ENCODE peak calls at places on chromosomes 2 and 18, in nine cellular contexts. F is DND-41; Q is endodermal cell; U is stomach; K is upper lobe of right lung; N is K562; V is thoracic aorta; O is CD8-positive, alpha-beta T cell; A is pancreas. B is an unnamed sample.

GRCh38 chr2:10489842-10490555 is 41.9 kb upstream of the ODC1 start:
- DNase-seq in A (no peak), U (peak; percentile 10), N (no peak), K (no peak), O (no peak), F (no peak), V (no peak), Q (no peak), B (no peak)

GRCh38 chr2:232535761-232536530 is 3.5 kb upstream of the CHRNG start:
- DNase-seq in K (no peak), Q (no peak), N (no peak), U (no peak), O (no peak), A (no peak), V (no peak), F (no peak), B (no peak)

GRCh38 chr2:205714058-205714776 is 31.9 kb downstream of the NRP2 start:
- DNase-seq in N (no peak), K (no peak), O (no peak), Q (no peak), U (no peak), F (no peak), V (no peak), A (no peak), B (no peak)

GRCh38 chr2:196404276-196404675 is 232.9 kb upstream of the STK17B start:
- DNase-seq in O (no peak), Q (no peak), N (no peak), A (no peak), F (no peak), U (no peak), V (no peak), K (no peak), B (no peak)

GRCh38 chr2:46461716-46462171 is 17.6 kb upstream of the TMEM247 start:
- DNase-seq in V (no peak), O (no peak), K (no peak), U (no peak), N (no peak), Q (no peak), A (no peak), F (no peak), B (peak; percentile 16)

GRCh38 chr2:43099797-43100196 is 126.6 kb downstream of the ZFP36L2 start:
- DNase-seq in U (no peak), Q (no peak), F (no peak), K (no peak), V (no peak), O (no peak), A (no peak), N (no peak), B (no peak)

GRCh38 chr2:20509766-20510490 is 63.1 kb downstream of the RHOB start:
- DNase-seq in V (no peak), N (peak; percentile 63), U (peak; percentile 71), F (no peak), K (peak; percentile 86), Q (peak; percentile 93), O (no peak), A (no peak), B (peak; percentile 82)

GRCh38 chr2:182463760-182464159 is 36.9 kb upstream of the PDE1A start:
- DNase-seq in U (no peak), N (no peak), V (no peak), O (no peak), A (no peak), K (no peak), Q (no peak), F (no peak), B (no peak)

GRCh38 chr2:112204411-112204810 is 50.4 kb downstream of the ZC3H8 start:
- DNase-seq in F (no peak), U (no peak), Q (no peak), O (no peak), K (no peak), A (no peak), V (no peak), N (peak; percentile 12), B (no peak)

GRCh38 chr2:30217644-30218361 is 13.5 kb upstream of the LBH start:
- DNase-seq in F (no peak), A (peak; percentile 94), N (no peak), Q (peak; percentile 77), U (peak; percentile 93), O (no peak), V (no peak), K (peak; percentile 77), B (peak; percentile 85)

GRCh38 chr18:2979027-2979570 is 33.8 kb downstream of the LPIN2 start:
- DNase-seq in U (no peak), A (peak; percentile 35), O (no peak), F (no peak), Q (no peak), K (no peak), V (no peak), N (no peak), B (no peak)

GRCh38 chr2:234095301-234095700 is 44.8 kb downstream of the SPP2 start:
- DNase-seq in U (no peak), V (no peak), A (no peak), O (no peak), N (no peak), K (no peak), Q (no peak), F (no peak), B (no peak)

GRCh38 chr2:163800889-163801498 is 65.2 kb upstream of the FIGN start:
- DNase-seq in Q (peak; percentile 56), F (no peak), O (no peak), U (no peak), A (peak; percentile 14), K (no peak), N (no peak), V (no peak), B (no peak)

GRCh38 chr2:8642332-8643078 is 39.4 kb upstream of the ID2 start:
- DNase-seq in U (no peak), N (no peak), V (no peak), F (no peak), Q (no peak), O (no peak), K (no peak), A (no peak), B (no peak)

GRCh38 chr2:96260404-96261260 is 5.2 kb downstream of the TMEM127 start:
- DNase-seq in F (peak; percentile 34), O (no peak), A (peak; percentile 90), K (peak; percentile 75), N (peak; percentile 75), U (peak; percentile 70), V (peak; percentile 71), Q (peak; percentile 91), B (peak; percentile 75)

GRCh38 chr2:188892632-188893031 is 81.5 kb upstream of the COL3A1 start:
- DNase-seq in K (no peak), N (no peak), Q (no peak), U (no peak), A (no peak), V (no peak), O (no peak), F (no peak), B (no peak)

GRCh38 chr2:119488245-119489182 is 35.8 kb downstream of the SCTR start:
- DNase-seq in K (peak; percentile 76), Q (peak; percentile 78), F (no peak), U (peak; percentile 71), O (no peak), A (peak; percentile 65), N (no peak), V (no peak), B (no peak)
- H3K4me1 ChIP-seq in K (peaks cover 45% of the 10 kb centered on the region), Q (peaks cover 29% of the 10 kb centered on the region), F (no peaks in the 10 kb centered on the region), U (peaks cover 74% of the 10 kb centered on the region), O (no peaks in the 10 kb centered on the region), A (peaks cover 84% of the 10 kb centered on the region), N (no peaks in the 10 kb centered on the region), V (peaks cover 67% of the 10 kb centered on the region), B (peaks cover 10% of the 10 kb centered on the region)

GRCh38 chr2:216589779-216590178 is 43.4 kb upstream of the IGFBP2 start:
- DNase-seq in F (no peak), K (no peak), V (no peak), O (no peak), A (no peak), N (no peak), Q (no peak), U (no peak), B (no peak)

GRCh38 chr2:216588771-216589363 is 44.4 kb upstream of the IGFBP2 start:
- DNase-seq in U (no peak), O (no peak), K (no peak), A (no peak), F (no peak), V (no peak), Q (no peak), N (no peak), B (no peak)

GRCh38 chr2:216594081-216594480 is 39.1 kb upstream of the IGFBP2 start:
- DNase-seq in U (no peak), O (no peak), N (no peak), Q (no peak), K (no peak), A (no peak), V (no peak), F (no peak), B (no peak)

GRCh38 chr2:216591480-216591879 is 41.7 kb upstream of the IGFBP2 start:
- DNase-seq in N (no peak), V (no peak), U (no peak), A (no peak), O (no peak), Q (no peak), F (no peak), K (no peak), B (no peak)

GRCh38 chr2:216590780-216591179 is 42.4 kb upstream of the IGFBP2 start:
- DNase-seq in V (no peak), F (no peak), U (no peak), O (no peak), K (no peak), A (peak; percentile 51), N (no peak), Q (peak; percentile 68), B (no peak)
- TF ChIP-seq CTCF in V (no peak), F (no peak), U (no peak), O (no peak), K (no peak), A (no peak), N (no peak), Q (peak; percentile 59), B (no peak)

DNA sequence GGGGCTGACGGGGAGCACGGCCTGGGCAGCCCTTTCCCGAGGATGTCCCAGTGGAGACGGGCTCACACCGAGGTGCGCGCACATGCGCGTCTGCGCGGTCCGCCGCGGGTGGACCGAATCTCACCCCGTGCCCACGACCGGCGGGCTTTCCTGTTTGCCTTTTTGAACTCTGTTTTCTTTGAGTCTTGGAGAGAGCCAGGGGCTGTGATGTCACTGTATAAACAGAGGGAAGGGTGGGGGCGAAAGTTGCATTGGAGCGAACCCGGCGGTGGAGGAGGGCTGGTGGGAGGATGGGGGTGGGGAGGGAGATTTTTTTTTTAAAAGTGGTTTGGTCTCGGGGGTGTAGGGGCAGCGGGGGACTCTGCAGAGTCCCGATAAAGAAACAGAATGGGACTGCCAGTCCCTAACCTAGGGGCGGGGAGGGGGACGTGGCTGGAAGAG is 141.2 kb upstream of the CTAGE1 start:
- DNase-seq in N (peak; percentile 85), F (no peak), V (peak; percentile 49), O (no peak), Q (peak; percentile 62), U (peak; percentile 47), A (peak; percentile 66), K (peak; percentile 72), B (peak; percentile 54)
- H3K4me3 ChIP-seq in N (peak overlapping the region; percentile 58), F (no peak overlapping the region), V (peak overlapping the region; percentile 83), O (no peak overlapping the region), Q (peak overlapping the region; percentile 79), U (peak overlapping the region; percentile 59), A (peak overlapping the region; percentile 33), K (peak overlapping the region; percentile 58), B (no peak overlapping the region)

DNA sequence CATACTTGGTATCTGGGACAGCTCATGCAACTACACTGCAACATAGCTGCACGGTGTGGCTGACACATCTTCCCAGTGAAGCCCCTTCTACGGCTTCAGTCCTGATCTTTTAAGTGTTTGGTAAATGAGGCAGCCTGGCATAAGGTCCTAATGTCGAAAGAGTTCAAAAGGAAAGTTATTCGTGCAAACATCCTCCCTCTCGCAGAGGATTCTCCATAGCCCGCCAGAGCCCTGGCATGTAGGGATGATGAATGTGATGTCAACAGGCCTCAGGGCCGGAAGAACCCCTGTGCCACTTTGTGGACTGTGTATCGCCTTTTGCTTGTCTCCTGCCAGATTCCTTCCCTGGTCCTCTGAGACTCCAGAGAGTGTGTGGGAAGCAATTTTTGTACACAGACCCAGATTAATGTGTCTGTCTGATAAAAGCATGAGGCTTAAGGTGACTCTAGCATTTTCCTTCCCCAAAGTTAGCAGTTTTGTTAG is 88.5 kb downstream of the SOCS6 start:
- DNase-seq in F (no peak), O (no peak), N (no peak), A (no peak), V (no peak), K (no peak), Q (no peak), U (no peak), B (peak; percentile 46)
- H3K4me1 ChIP-seq in F (no peaks in the 10 kb centered on the region), O (no peaks in the 10 kb centered on the region), N (peaks cover 17% of the 10 kb centered on the region), A (peaks cover 18% of the 10 kb centered on the region), V (no peaks in the 10 kb centered on the region), K (no peaks in the 10 kb centered on the region), Q (peaks cover 16% of the 10 kb centered on the region), U (peaks cover 9% of the 10 kb centered on the region), B (peaks cover 24% of the 10 kb centered on the region)